ENCODE peak calls at places on chromosome 12, in nine cellular contexts. T is HT-29, F is GM12891, Z is epithelial cell of esophagus, O is glomerular endothelial cell, I is M059J, E is HFFc6, R is NCI-H1417, X is heart left ventricle. J is an unnamed sample.

GRCh38 chr12:122227341-122227740 is 1.5 kb upstream of the DIABLO start:
- DNase-seq in O (no peak), F (no peak), R (peak), Z (no peak), E (no peak), X (peak), T (no peak), I (no peak), J (no peak)

GRCh38 chr12:50411051-50411660 is 10.5 kb downstream of the LARP4 start:
- DNase-seq in X (no peak), E (no peak), R (no peak), Z (no peak), I (no peak), O (no peak), F (no peak), T (no peak), J (no peak)

GRCh38 chr12:22229652-22230279 is 104.7 kb downstream of the ST8SIA1 start:
- DNase-seq in T (no peak), X (no peak), Z (peak), E (no peak), I (no peak), O (no peak), F (no peak), R (no peak), J (no peak)

GRCh38 chr12:72264548-72265175 is 7.5 kb upstream of the TRHDE start:
- DNase-seq in R (peak), F (no peak), Z (peak), I (no peak), O (no peak), T (peak), X (no peak), E (no peak), J (peak)

GRCh38 chr12:89783321-89784060 is 74.9 kb upstream of the ATP2B1 start:
- DNase-seq in Z (no peak), R (no peak), O (no peak), T (no peak), E (no peak), F (no peak), X (no peak), I (peak), J (no peak)

GRCh38 chr12:98211914-98212695 is 303.3 kb upstream of the TMPO start:
- DNase-seq in F (no peak), R (no peak), T (no peak), O (no peak), Z (peak), I (peak), X (no peak), E (no peak), J (no peak)

GRCh38 chr12:120640840-120641833 is 711 bp downstream of the CABP1 start:
- DNase-seq in T (peak), X (peak), I (peak), O (no peak), F (peak), Z (peak), R (no peak), E (peak), J (peak)

GRCh38 chr12:31507966-31508365 is 83.0 kb downstream of the DENND5B start:
- DNase-seq in X (no peak), R (no peak), T (no peak), E (no peak), I (peak), F (no peak), Z (peak), O (no peak), J (no peak)

GRCh38 chr12:121038861-121039654 is at the start of gene OASL:
- DNase-seq in T (peak), O (no peak), I (peak), F (peak), X (peak), R (no peak), E (no peak), Z (peak), J (no peak)

GRCh38 chr12:4216542-4216927 is 57.0 kb upstream of the CCND2 start:
- DNase-seq in X (no peak), I (no peak), R (no peak), T (no peak), O (no peak), E (no peak), Z (peak), F (no peak), J (no peak)

GRCh38 chr12:64461634-64462414 is 9.9 kb downstream of the TBK1 start:
- DNase-seq in O (no peak), I (peak), E (peak), T (no peak), Z (peak), F (no peak), R (no peak), X (no peak), J (no peak)

GRCh38 chr12:48004039-48004940 is at the start of gene COL2A1:
- DNase-seq in R (peak), T (no peak), E (no peak), I (peak), Z (peak), F (no peak), O (no peak), X (no peak), J (no peak)

GRCh38 chr12:127507336-127507735 is 759.6 kb upstream of the TMEM132C start:
- DNase-seq in F (no peak), E (no peak), O (no peak), Z (no peak), R (no peak), T (no peak), X (no peak), I (no peak), J (no peak)

J was measured in NCI-H345.